ENCODE peak calls at places on chromosomes 5 and 9, in six cellular contexts. T is GM23248, Q is PC-9, P is thoracic aorta, F is neuronal stem cell, I is pancreas. H is an unnamed sample.

GRCh38 chr9:114098660-114099522 is at the start of gene KIF12:
- DNase-seq in F (peak; percentile 44), P (no peak), Q (no peak), T (peak; percentile 26), I (peak; percentile 93), H (peak; percentile 94)

GRCh38 chr9:136740971-136741884 is 1.5 kb downstream of the LCN10 start:
- DNase-seq in I (no peak), F (no peak), T (peak; percentile 43), Q (no peak), P (no peak), H (no peak)

GRCh38 chr5:31952034-31952433 is 222.1 kb downstream of the GOLPH3 start:
- DNase-seq in F (no peak), T (no peak), P (no peak), Q (no peak), I (no peak), H (no peak)

GRCh38 chr9:18683312-18683711 is 209.4 kb downstream of the ADAMTSL1 start:
- DNase-seq in Q (no peak), I (no peak), F (no peak), T (no peak), P (no peak), H (no peak)

GRCh38 chr9:116362493-116362892 is 208.9 kb downstream of the PAPPA start:
- DNase-seq in P (no peak), F (no peak), Q (no peak), I (no peak), T (no peak), H (no peak)

GRCh38 chr9:111597852-111598729 is 1.4 kb downstream of the PTGR1 start:
- DNase-seq in I (peak; percentile 70), F (peak; percentile 49), P (no peak), T (peak; percentile 75), Q (peak; percentile 73), H (peak; percentile 91)

GRCh38 chr5:153352685-153353219 is 137.7 kb upstream of the GRIA1 start:
- DNase-seq in Q (no peak), I (no peak), P (no peak), F (no peak), T (peak; percentile 10), H (no peak)

GRCh38 chr9:746661-747434 is 94.6 kb upstream of the DMRT1 start:
- DNase-seq in F (no peak), P (no peak), T (no peak), Q (no peak), I (no peak), H (no peak)

GRCh38 chr9:126451316-126451885 is 124.8 kb downstream of the MVB12B start:
- DNase-seq in Q (no peak), I (no peak), F (no peak), P (no peak), T (no peak), H (no peak)

GRCh38 chr9:79195904-79196303 is 375.9 kb upstream of the TLE4 start:
- DNase-seq in I (no peak), Q (no peak), F (no peak), T (peak; percentile 85), P (no peak), H (no peak)

GRCh38 chr9:90943341-90943740 is 141.7 kb downstream of the SYK start:
- DNase-seq in T (peak; percentile 50), P (no peak), Q (no peak), I (no peak), F (no peak), H (no peak)

GRCh38 chr9:97412628-97413382 is 909 bp downstream of the TDRD7 start:
- DNase-seq in T (peak; percentile 7), F (peak; percentile 15), P (no peak), Q (no peak), I (no peak), H (peak; percentile 28)

GRCh38 chr9:91117959-91118651 is 243.6 kb downstream of the AUH start:
- DNase-seq in I (peak; percentile 76), T (peak; percentile 62), Q (peak; percentile 75), F (peak; percentile 24), P (peak; percentile 57), H (peak; percentile 84)

GRCh38 chr5:180159756-180160155 is 49.3 kb downstream of the RASGEF1C start:
- DNase-seq in I (no peak), F (no peak), Q (no peak), T (peak; percentile 14), P (no peak), H (no peak)

GRCh38 chr9:116482740-116483139 is 204.4 kb upstream of the TRIM32 start:
- DNase-seq in P (no peak), T (no peak), Q (peak; percentile 51), F (no peak), I (peak; percentile 27), H (peak; percentile 77)

GRCh38 chr5:153903321-153903720 is 135.4 kb downstream of the FAM114A2 start:
- DNase-seq in T (peak; percentile 49), Q (no peak), F (no peak), P (no peak), I (no peak), H (no peak)

DNA sequence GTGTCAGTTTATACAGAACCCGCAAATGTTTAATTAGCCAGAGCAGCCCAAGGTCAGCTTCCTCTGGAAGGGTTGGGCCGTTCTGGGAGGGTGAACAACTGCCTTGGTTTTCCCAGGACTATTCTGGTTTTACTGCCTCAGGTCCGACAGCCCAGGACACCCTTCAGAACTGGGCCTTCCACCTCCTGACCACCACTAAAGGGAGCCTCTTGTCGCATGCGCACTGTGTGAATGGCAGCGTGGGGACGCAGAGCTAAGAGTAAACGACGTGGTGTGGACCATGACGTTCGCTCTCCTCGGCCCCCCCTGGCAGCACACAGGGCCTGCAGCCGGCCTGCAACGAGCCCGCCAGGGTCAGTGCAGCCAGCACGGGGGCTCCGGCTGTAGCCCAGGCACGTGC is 214.9 kb downstream of the FANCC start:
- DNase-seq in P (no peak), T (no peak), I (peak; percentile 30), Q (no peak), F (no peak), H (peak; percentile 40)
- H3K27ac ChIP-seq in P (peak overlapping the region; percentile 77), T (no peak overlapping the region), I (peak overlapping the region; percentile 73), Q (no peak overlapping the region), F (no peak overlapping the region), H (peak overlapping the region; percentile 55)

GRCh38 chr5:143401253-143401845 is 2.1 kb downstream of the NR3C1 start:
- DNase-seq in P (no peak), T (peak; percentile 32), F (no peak), Q (no peak), I (no peak), H (no peak)

GRCh38 chr5:143400541-143401252 is 2.8 kb downstream of the NR3C1 start:
- DNase-seq in T (peak; percentile 69), P (no peak), I (no peak), F (no peak), Q (no peak), H (no peak)

GRCh38 chr5:143398053-143398355 is 5.5 kb downstream of the NR3C1 start:
- DNase-seq in F (no peak), Q (no peak), P (no peak), T (no peak), I (no peak), H (no peak)

GRCh38 chr5:143398451-143399237 is 4.8 kb downstream of the NR3C1 start:
- DNase-seq in Q (no peak), F (no peak), I (no peak), P (no peak), T (peak; percentile 54), H (no peak)

GRCh38 chr5:143399616-143400540 is 3.6 kb downstream of the NR3C1 start:
- DNase-seq in I (no peak), F (no peak), Q (no peak), P (no peak), T (peak; percentile 34), H (no peak)
- H3K4me1 ChIP-seq in I (peaks cover 55% of the 10 kb centered on the region), F (no peaks in the 10 kb centered on the region), Q (peaks cover 59% of the 10 kb centered on the region), P (peaks cover 31% of the 10 kb centered on the region), T (peaks cover 13% of the 10 kb centered on the region), H (peaks cover 70% of the 10 kb centered on the region)

GRCh38 chr9:121640076-121640475 is 11.4 kb upstream of the DAB2IP start:
- DNase-seq in F (no peak), I (peak; percentile 77), T (peak; percentile 40), P (no peak), Q (peak; percentile 44), H (peak; percentile 81)
- H3K27ac ChIP-seq in F (no peak overlapping the region), I (no peak overlapping the region), T (no peak overlapping the region), P (no peak overlapping the region), Q (no peak overlapping the region), H (no peak overlapping the region)

GRCh38 chr5:132872788-132873118 is 715 bp upstream of the LEAP2 start:
- DNase-seq in P (no peak), F (no peak), Q (no peak), T (no peak), I (no peak), H (no peak)

GRCh38 chr5:132870801-132871200 is 2.7 kb upstream of the LEAP2 start:
- DNase-seq in T (no peak), I (no peak), P (no peak), Q (no peak), F (no peak), H (no peak)

GRCh38 chr5:132871459-132871858 is 2.0 kb upstream of the LEAP2 start:
- DNase-seq in T (no peak), F (no peak), P (no peak), I (no peak), Q (no peak), H (no peak)

GRCh38 chr5:132873119-132873929 is at the start of gene LEAP2:
- DNase-seq in T (peak; percentile 20), Q (no peak), I (no peak), P (no peak), F (no peak), H (no peak)

DNA sequence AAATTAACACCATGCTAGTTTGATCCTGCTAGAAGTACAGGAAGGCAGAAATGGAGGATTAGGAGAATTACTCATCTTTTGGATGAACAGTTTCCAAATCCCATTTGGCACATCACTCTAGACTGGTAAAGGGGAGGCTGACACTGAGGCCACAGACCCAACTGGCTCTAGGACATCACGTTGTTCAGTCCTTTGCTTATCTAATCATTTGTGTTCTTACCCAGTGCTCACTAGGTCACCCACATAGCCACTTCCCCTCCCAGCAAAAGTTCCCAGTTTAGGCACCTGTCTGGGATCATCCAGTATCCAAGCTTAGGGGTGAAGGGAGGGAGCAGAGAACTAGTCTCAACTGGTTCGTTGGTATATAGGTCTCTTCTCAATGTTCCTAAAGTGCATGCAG is 1.6 kb upstream of the LEAP2 start:
- DNase-seq in T (no peak), Q (no peak), F (no peak), P (no peak), I (no peak), H (no peak)
- H3K4me1 ChIP-seq in T (peaks cover 19% of the 10 kb centered on the region), Q (peaks cover 8% of the 10 kb centered on the region), F (peaks cover 2% of the 10 kb centered on the region), P (peaks cover 12% of the 10 kb centered on the region), I (peaks cover 31% of the 10 kb centered on the region), H (peaks cover 4% of the 10 kb centered on the region)

H was measured in GM23338.